ENCODE peak calls at places on chromosomes 12 and 14, in six cellular contexts. E is endodermal cell, V is colonic mucosa, X is neuronal stem cell, J is kidney, O is H9. C is an unnamed sample.

GRCh38 chr14:91142214-91142668 is 28.4 kb downstream of the DGLUCY start:
- DNase-seq in J (no peak), E (no peak), V (no peak), O (no peak), X (no peak), C (no peak)

GRCh38 chr14:72815459-72815858 is 78.4 kb downstream of the DPF3 start:
- DNase-seq in E (no peak), J (no peak), O (no peak), X (no peak), V (no peak), C (no peak)

GRCh38 chr12:86948851-86949250 is 692.7 kb upstream of the MGAT4C start:
- DNase-seq in X (no peak), E (no peak), O (no peak), J (no peak), V (no peak), C (no peak)

GRCh38 chr14:55052259-55052930 is 948 bp downstream of the MAPK1IP1L start:
- DNase-seq in E (no peak), X (no peak), V (no peak), J (no peak), O (no peak), C (no peak)

GRCh38 chr12:53233671-53234091 is 1.7 kb upstream of the RARG start:
- DNase-seq in V (peak), J (no peak), O (peak), X (no peak), E (peak), C (no peak)

GRCh38 chr12:88775742-88776151 is 195.5 kb upstream of the KITLG start:
- DNase-seq in O (no peak), V (peak), E (no peak), J (no peak), X (no peak), C (no peak)

GRCh38 chr14:103594265-103594664 is 31.5 kb downstream of the COA8 start:
- DNase-seq in J (peak), O (peak), V (no peak), X (peak), E (no peak), C (peak)

GRCh38 chr12:88334271-88334670 is 192.2 kb downstream of the TMTC3 start:
- DNase-seq in X (peak), E (no peak), V (no peak), O (no peak), J (no peak), C (peak)

GRCh38 chr14:34219661-34220060 is 242.4 kb downstream of the SPTSSA start:
- DNase-seq in J (no peak), E (no peak), V (no peak), O (no peak), X (no peak), C (no peak)

GRCh38 chr12:116969615-116970575 is 59.1 kb downstream of the FBXW8 start:
- DNase-seq in E (peak), J (no peak), V (peak), X (no peak), O (no peak), C (peak)

GRCh38 chr14:61470261-61470953 is 149.0 kb downstream of the PRKCH start:
- DNase-seq in V (peak), E (peak), X (peak), O (peak), J (no peak), C (peak)

GRCh38 chr14:89681086-89682018 is 264.3 kb upstream of the FOXN3 start:
- DNase-seq in O (no peak), X (no peak), V (no peak), J (no peak), E (no peak), C (no peak)

GRCh38 chr12:55738113-55739024 is 4.6 kb upstream of the GDF11 start:
- DNase-seq in J (peak), X (peak), V (peak), O (peak), E (peak), C (peak)

GRCh38 chr12:129101404-129101803 is 248.1 kb downstream of the GLT1D1 start:
- DNase-seq in V (no peak), X (no peak), E (peak), J (no peak), O (peak), C (peak)

DNA sequence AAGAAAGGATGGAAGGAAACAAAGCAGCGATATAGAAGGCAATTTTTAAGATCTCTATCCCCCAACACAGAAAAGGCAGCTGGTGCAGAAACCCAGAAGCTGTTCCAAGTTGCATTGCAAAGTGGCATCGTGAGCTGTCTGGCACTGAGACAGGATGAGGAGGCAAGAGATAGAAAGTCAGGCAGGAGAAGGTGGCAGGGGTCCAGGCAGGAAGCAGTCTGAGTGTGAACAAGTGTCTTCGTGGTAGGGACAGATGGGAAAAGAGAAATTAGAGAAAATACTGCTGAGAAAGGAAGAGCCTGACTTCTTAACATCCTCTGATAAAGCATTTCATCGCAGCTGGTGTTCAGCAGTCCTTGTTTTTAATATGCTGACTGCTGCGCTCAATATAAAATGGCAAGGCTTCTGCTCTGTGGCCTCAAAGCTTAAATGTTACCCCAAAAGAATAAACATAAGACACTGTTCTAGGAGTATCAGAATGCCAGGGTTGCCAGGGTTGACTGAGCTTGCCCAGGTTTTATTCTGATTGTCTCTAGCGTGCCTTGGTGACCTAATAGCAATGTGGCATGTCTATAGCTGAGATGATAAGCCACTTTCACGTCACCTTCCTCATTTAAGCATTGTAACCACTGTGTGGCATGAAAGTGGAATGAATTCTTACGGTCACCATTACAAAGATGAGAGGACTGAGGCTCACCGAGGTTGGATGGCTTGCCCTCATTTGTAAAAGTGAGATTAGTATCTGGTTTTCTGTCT is 397.6 kb downstream of the NUAK1 start:
- DNase-seq in O (no peak), V (no peak), E (no peak), X (no peak), J (no peak), C (no peak)
- H3K9ac ChIP-seq in O (no peak), V (no peak), E (no peak), X (no peak), J (no peak), C (no peak)

DNA sequence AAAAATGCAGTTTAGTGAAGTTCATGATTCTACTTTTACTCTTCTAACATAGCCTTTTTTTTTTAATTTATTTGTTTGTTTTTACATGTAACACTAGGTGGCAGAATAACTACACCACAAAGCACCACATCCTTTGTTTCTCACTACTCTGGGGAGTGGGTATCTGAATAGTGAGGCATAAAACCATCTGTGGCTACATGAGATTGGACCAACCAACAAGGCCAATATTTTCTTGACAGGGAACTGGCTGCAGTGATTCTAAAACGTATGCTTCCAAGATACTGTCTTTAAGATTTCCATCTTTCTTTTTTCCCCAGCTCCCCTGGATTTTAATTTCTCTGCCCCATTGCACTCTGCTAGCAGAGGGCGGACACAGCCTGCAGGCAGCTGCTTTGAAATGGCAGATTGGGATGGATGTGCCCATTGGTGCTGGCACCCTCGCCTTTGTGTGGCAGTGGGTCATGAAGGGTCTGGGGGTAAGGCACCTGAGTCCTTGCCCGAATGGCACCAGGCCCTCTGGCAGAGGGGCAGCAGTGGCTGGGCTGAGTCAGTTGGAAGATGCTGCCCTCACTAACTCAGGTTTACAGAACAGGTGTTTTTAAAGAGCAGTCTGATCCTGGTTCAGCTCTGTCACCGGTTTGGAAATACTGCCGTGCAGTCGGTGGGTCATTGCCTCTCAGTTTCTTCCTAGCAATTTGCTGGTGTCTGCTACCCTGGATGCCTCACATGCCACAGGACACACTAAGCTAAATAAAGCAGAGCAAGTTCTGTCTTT is 429.1 kb downstream of the RAD51B start:
- DNase-seq in E (peak), J (peak), X (peak), O (no peak), V (no peak), C (peak)
- H3K9ac ChIP-seq in E (no peak), J (peak), X (no peak), O (no peak), V (no peak), C (no peak)

DNA sequence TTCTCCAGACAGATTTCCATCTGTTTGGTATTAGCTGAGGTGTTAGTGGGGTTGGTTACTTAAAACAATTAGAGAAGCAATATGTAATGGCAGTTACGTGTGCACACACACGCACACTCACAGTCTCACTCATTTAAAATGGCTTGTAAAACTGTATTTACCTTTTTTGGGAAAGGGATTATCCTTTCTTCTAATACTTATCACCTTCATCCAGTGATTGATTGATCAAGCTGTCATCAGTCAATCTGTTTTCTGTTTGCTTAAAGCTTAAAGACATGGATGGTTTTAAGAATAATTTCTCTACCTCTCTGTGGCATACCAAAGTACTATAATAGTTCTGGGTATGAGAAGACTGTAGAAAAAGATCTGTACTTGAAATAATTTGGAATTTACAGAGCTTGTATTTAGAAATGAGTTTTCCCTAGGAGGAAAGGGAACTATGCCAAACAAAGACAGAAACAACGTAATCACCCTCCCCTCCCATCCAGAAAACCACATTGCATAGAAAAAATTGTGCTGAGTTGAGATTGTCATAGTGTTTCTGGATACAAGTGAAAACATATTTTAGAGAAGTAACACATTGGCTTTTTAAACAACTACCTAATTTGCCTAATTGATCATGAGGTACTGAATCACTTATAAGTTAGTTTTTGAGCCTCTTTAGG is 455.8 kb downstream of the PCNX1 start:
- DNase-seq in V (no peak), E (no peak), O (no peak), J (no peak), X (no peak), C (no peak)
- H3K9ac ChIP-seq in V (no peak), E (no peak), O (no peak), J (no peak), X (no peak), C (no peak)

GRCh38 chr12:100974747-100975146 is 180.2 kb downstream of the ANO4 start:
- DNase-seq in X (no peak), E (no peak), V (no peak), O (no peak), J (no peak), C (no peak)

GRCh38 chr12:100976735-100977134 is 182.2 kb downstream of the ANO4 start:
- DNase-seq in E (no peak), J (no peak), O (no peak), X (no peak), V (no peak), C (no peak)

GRCh38 chr12:100970894-100971293 is 176.3 kb downstream of the ANO4 start:
- DNase-seq in E (peak), O (no peak), V (no peak), X (no peak), J (no peak), C (no peak)
- H3K9ac ChIP-seq in E (no peak), O (no peak), V (no peak), X (no peak), J (no peak), C (no peak)